ENCODE peak calls at places on chromosomes 3 and 15, in nine cellular contexts. K, G, C, L, P, N, W, S and M are unnamed samples.

GRCh38 chr3:99780749-99781148 is 36.9 kb upstream of the CMSS1 start:
- DNase-seq in K (peak; percentile 84), G (no peak), C (peak; percentile 6), L (no peak), P (peak; percentile 47), N (no peak), W (no peak), S (no peak), M (peak; percentile 69)

GRCh38 chr15:49769225-49769624 is 148.4 kb downstream of the DTWD1 start:
- DNase-seq in K (peak; percentile 10), G (peak; percentile 2), C (no peak), L (no peak), P (no peak), N (no peak), W (no peak), S (no peak), M (no peak)

GRCh38 chr3:72347819-72348319 is 500.4 kb downstream of the SHQ1 start:
- DNase-seq in K (peak; percentile 91), G (no peak), C (peak; percentile 20), L (no peak), P (no peak), N (peak; percentile 78), W (peak; percentile 92), S (peak; percentile 61), M (peak; percentile 90)

GRCh38 chr3:56314842-56315241 is 153.4 kb downstream of the ERC2 start:
- DNase-seq in K (peak; percentile 89), G (peak; percentile 8), C (no peak), L (no peak), P (peak; percentile 80), N (no peak), W (no peak), S (no peak), M (peak; percentile 74)

GRCh38 chr15:35547775-35548364 is 1.9 kb upstream of the DPH6 start:
- DNase-seq in K (no peak), G (no peak), C (peak; percentile 4), L (no peak), P (no peak), N (no peak), W (no peak), S (no peak), M (no peak)

GRCh38 chr3:111692593-111693552 is 97.7 kb upstream of the ZBED2 start:
- DNase-seq in K (no peak), G (no peak), C (no peak), L (no peak), P (no peak), N (no peak), W (no peak), S (no peak), M (no peak)

GRCh38 chr3:53846134-53846850 is at the start of the genes CHDH and IL17RB:
- DNase-seq in K (no peak), G (no peak), C (no peak), L (peak; percentile 75), P (no peak), N (no peak), W (no peak), S (peak; percentile 92), M (no peak)

GRCh38 chr3:168154101-168154500 is 58.4 kb upstream of the GOLIM4 start:
- DNase-seq in K (no peak), G (no peak), C (no peak), L (no peak), P (peak; percentile 51), N (no peak), W (no peak), S (no peak), M (no peak)

GRCh38 chr3:126104742-126105605 is 21.1 kb upstream of the SLC41A3 start:
- DNase-seq in K (no peak), G (no peak), C (no peak), L (no peak), P (no peak), N (peak; percentile 38), W (peak; percentile 59), S (no peak), M (no peak)

GRCh38 chr3:194255252-194256039 is 95.7 kb downstream of the CPN2 start:
- DNase-seq in K (no peak), G (no peak), C (peak; percentile 96), L (peak; percentile 35), P (peak; percentile 70), N (peak; percentile 89), W (peak; percentile 79), S (peak; percentile 37), M (no peak)

GRCh38 chr15:87135109-87135508 is 1055.4 kb downstream of the AGBL1 start:
- DNase-seq in K (no peak), G (no peak), C (no peak), L (no peak), P (no peak), N (no peak), W (no peak), S (no peak), M (no peak)

GRCh38 chr3:152505926-152506325 is 237.2 kb downstream of the MBNL1 start:
- DNase-seq in K (no peak), G (no peak), C (no peak), L (no peak), P (no peak), N (no peak), W (no peak), S (no peak), M (no peak)

GRCh38 chr15:100958326-100959065 is 39.3 kb downstream of the LRRK1 start:
- DNase-seq in K (peak; percentile 34), G (peak; percentile 76), C (no peak), L (no peak), P (peak; percentile 59), N (no peak), W (no peak), S (no peak), M (peak; percentile 76)

GRCh38 chr3:177106594-177106993 is 90.7 kb downstream of the TBL1XR1 start:
- DNase-seq in K (no peak), G (no peak), C (no peak), L (no peak), P (no peak), N (no peak), W (no peak), S (no peak), M (no peak)

GRCh38 chr15:67796728-67797127 is 28.6 kb upstream of the SKOR1 start:
- DNase-seq in K (no peak), G (no peak), C (no peak), L (no peak), P (peak; percentile 21), N (peak; percentile 38), W (no peak), S (no peak), M (no peak)

GRCh38 chr15:101126618-101127502 is 125.0 kb downstream of the CHSY1 start:
- DNase-seq in K (peak; percentile 85), G (peak; percentile 89), C (peak; percentile 55), L (no peak), P (peak; percentile 53), N (no peak), W (no peak), S (no peak), M (peak; percentile 80)

GRCh38 chr3:195548046-195548445 is 4.9 kb upstream of the PPP1R2 start:
- DNase-seq in K (no peak), G (no peak), C (no peak), L (no peak), P (no peak), N (no peak), W (no peak), S (no peak), M (no peak)

GRCh38 chr3:196948442-196949365 is 6.4 kb upstream of the NCBP2 start:
- DNase-seq in K (peak; percentile 9), G (peak; percentile 16), C (no peak), L (no peak), P (no peak), N (no peak), W (no peak), S (no peak), M (no peak)
- TF ChIP-seq CTCF in K (peak; percentile 19), G (peak; percentile 1), C (peak; percentile 35), L (no peak), P (peak; percentile 24), N (no peak), W (no peak), S (no peak), M (peak; percentile 32)

DNA sequence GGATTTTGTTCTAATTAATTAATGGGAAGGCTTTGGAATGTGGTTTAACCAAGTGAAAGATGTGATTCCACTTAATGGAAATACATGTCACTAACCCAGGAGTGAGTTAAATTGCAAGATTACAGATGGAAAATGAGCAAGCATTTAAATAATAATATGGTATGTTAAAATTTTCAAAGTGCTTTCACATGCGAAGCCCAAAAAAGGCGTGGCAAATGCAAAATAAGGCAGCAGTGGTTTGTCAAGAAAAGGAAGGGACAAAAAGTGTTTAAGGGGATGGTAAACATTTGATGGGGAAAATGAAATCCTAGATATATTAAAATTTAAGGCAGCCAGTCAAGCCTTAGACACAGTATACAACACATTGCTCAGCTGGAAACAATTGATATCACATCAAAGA is 2.9 kb downstream of the TICRR start:
- DNase-seq in K (no peak), G (no peak), C (no peak), L (no peak), P (no peak), N (no peak), W (no peak), S (no peak), M (no peak)
- H3K4me3 ChIP-seq in K (no peak overlapping the region), G (peak overlapping the region; percentile 33), C (peak overlapping the region; percentile 27), L (no peak overlapping the region), P (no peak overlapping the region), N (no peak overlapping the region), W (no peak overlapping the region), S (no peak overlapping the region), M (no peak overlapping the region)

DNA sequence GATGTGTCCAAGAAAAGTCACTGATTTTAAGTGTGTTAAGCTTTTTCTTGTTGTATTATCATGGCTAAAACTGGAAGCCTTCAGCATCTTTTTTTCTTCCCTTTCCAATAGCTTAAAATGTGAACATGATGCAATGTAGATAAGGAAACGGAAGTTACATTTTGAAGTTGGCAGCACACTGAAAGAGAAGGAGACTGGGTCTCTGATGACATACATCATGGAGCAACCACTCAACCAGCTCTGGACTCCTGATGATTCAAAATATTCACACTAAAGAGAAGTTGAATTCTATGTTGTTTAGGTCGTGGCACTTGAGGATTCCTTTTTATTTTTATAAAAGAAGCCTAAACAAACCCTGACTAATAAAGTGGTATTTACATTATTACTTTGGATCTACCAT is 488.3 kb upstream of the ALCAM start:
- DNase-seq in K (peak; percentile 19), G (peak; percentile 26), C (no peak), L (no peak), P (peak; percentile 88), N (no peak), W (no peak), S (no peak), M (peak; percentile 24)
- TF ChIP-seq CTCF in K (no peak), G (no peak), C (no peak), L (no peak), P (no peak), N (no peak), W (no peak), S (no peak), M (no peak)

GRCh38 chr3:52443791-52444687 is 864 bp downstream of the SEMA3G start:
- DNase-seq in K (no peak), G (no peak), C (no peak), L (no peak), P (no peak), N (no peak), W (peak; percentile 55), S (no peak), M (no peak)
- H3K4me3 ChIP-seq in K (no peak overlapping the region), G (no peak overlapping the region), C (no peak overlapping the region), L (no peak overlapping the region), P (no peak overlapping the region), N (peak overlapping the region; percentile 42), W (no peak overlapping the region), S (no peak overlapping the region), M (no peak overlapping the region)

DNA sequence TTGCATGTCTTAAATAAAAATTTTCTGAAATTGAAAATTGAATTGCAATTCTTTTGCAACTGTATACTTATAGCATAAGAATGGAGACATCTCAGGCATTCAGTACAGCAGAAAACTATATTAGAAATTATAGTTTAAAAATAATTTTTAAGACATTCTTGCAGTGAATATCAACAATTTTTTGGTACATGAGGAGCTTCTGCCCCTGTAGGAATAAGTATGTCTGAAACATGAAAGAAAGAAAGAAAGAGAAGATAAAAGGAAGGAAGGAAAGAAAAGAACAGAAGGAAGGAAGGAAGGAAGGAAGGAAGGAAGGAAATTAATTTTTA is 165.0 kb downstream of the GMNC start:
- DNase-seq in K (no peak), G (no peak), C (no peak), L (no peak), P (no peak), N (no peak), W (no peak), S (no peak), M (no peak)
- TF ChIP-seq CTCF in K (no peak), G (no peak), C (no peak), L (no peak), P (no peak), N (no peak), W (no peak), S (no peak), M (no peak)